ENCODE peak calls at places on chromosomes 6 and 20, in six cellular contexts. One of them, this sample, is unnamed.

GRCh38 chr6:28137458-28138020 is 4.1 kb upstream of the ZKSCAN8 start:
- DNase-seq in left ventricle myocardium inferior: no peak
- DNase-seq in upper lobe of right lung: no peak
- DNase-seq in cardiac muscle cell: no peak
- DNase-seq in A549: no peak
- DNase-seq in RWPE2: no peak
- DNase-seq in this sample: no peak

GRCh38 chr20:45373353-45374100 is 4.6 kb downstream of the TP53TG5 start:
- DNase-seq in left ventricle myocardium inferior: peak; percentile 88
- DNase-seq in upper lobe of right lung: peak; percentile 95
- DNase-seq in cardiac muscle cell: peak; percentile 92
- DNase-seq in A549: peak; percentile 91
- DNase-seq in RWPE2: peak; percentile 96
- DNase-seq in this sample: peak; percentile 93

GRCh38 chr6:17725083-17725482 is 18.4 kb upstream of the NUP153 start:
- DNase-seq in left ventricle myocardium inferior: peak; percentile 68
- DNase-seq in upper lobe of right lung: no peak
- DNase-seq in cardiac muscle cell: peak; percentile 35
- DNase-seq in A549: no peak
- DNase-seq in RWPE2: no peak
- DNase-seq in this sample: no peak

GRCh38 chr6:70903665-70904452 is 53.0 kb downstream of the B3GAT2 start:
- DNase-seq in left ventricle myocardium inferior: no peak
- DNase-seq in upper lobe of right lung: no peak
- DNase-seq in cardiac muscle cell: no peak
- DNase-seq in A549: no peak
- DNase-seq in RWPE2: no peak
- DNase-seq in this sample: no peak

GRCh38 chr20:36105731-36106226 is 48.8 kb upstream of the EPB41L1 start:
- DNase-seq in left ventricle myocardium inferior: no peak
- DNase-seq in upper lobe of right lung: peak; percentile 80
- DNase-seq in cardiac muscle cell: no peak
- DNase-seq in A549: no peak
- DNase-seq in RWPE2: no peak
- DNase-seq in this sample: no peak

GRCh38 chr6:35483490-35483889 is 13.4 kb downstream of the TEAD3 start:
- DNase-seq in left ventricle myocardium inferior: no peak
- DNase-seq in upper lobe of right lung: no peak
- DNase-seq in cardiac muscle cell: no peak
- DNase-seq in A549: no peak
- DNase-seq in RWPE2: no peak
- DNase-seq in this sample: no peak

GRCh38 chr6:40692311-40692710 is 105.1 kb upstream of the LRFN2 start:
- DNase-seq in left ventricle myocardium inferior: no peak
- DNase-seq in upper lobe of right lung: no peak
- DNase-seq in cardiac muscle cell: no peak
- DNase-seq in A549: no peak
- DNase-seq in RWPE2: no peak
- DNase-seq in this sample: no peak

GRCh38 chr20:26216025-26216424 is 519.4 kb upstream of the ZNF337 start:
- DNase-seq in left ventricle myocardium inferior: no peak
- DNase-seq in upper lobe of right lung: no peak
- DNase-seq in cardiac muscle cell: no peak
- DNase-seq in A549: no peak
- DNase-seq in RWPE2: no peak
- DNase-seq in this sample: no peak

GRCh38 chr6:39225946-39226437 is 3.3 kb downstream of the KCNK5 start:
- DNase-seq in left ventricle myocardium inferior: no peak
- DNase-seq in upper lobe of right lung: no peak
- DNase-seq in cardiac muscle cell: no peak
- DNase-seq in A549: no peak
- DNase-seq in RWPE2: no peak
- DNase-seq in this sample: no peak

GRCh38 chr20:49859807-49860206 is 47.2 kb downstream of the SLC9A8 start:
- DNase-seq in left ventricle myocardium inferior: no peak
- DNase-seq in upper lobe of right lung: no peak
- DNase-seq in cardiac muscle cell: no peak
- DNase-seq in A549: no peak
- DNase-seq in RWPE2: no peak
- DNase-seq in this sample: peak; percentile 97

GRCh38 chr6:117266948-117267347 is 1.6 kb downstream of the VGLL2 start:
- DNase-seq in left ventricle myocardium inferior: no peak
- DNase-seq in upper lobe of right lung: no peak
- DNase-seq in cardiac muscle cell: no peak
- DNase-seq in A549: no peak
- DNase-seq in RWPE2: no peak
- DNase-seq in this sample: no peak

GRCh38 chr6:61614119-61614518 is 671.9 kb downstream of the KHDRBS2 start:
- DNase-seq in left ventricle myocardium inferior: no peak
- DNase-seq in upper lobe of right lung: no peak
- DNase-seq in cardiac muscle cell: no peak
- DNase-seq in A549: no peak
- DNase-seq in RWPE2: no peak
- DNase-seq in this sample: no peak

GRCh38 chr20:2558581-2559301 is 22.4 kb downstream of the TMC2 start:
- DNase-seq in left ventricle myocardium inferior: no peak
- DNase-seq in upper lobe of right lung: no peak
- DNase-seq in cardiac muscle cell: no peak
- DNase-seq in A549: peak; percentile 21
- DNase-seq in RWPE2: no peak
- DNase-seq in this sample: peak; percentile 15

GRCh38 chr20:54086444-54087134 is 16.2 kb upstream of the BCAS1 start:
- DNase-seq in left ventricle myocardium inferior: no peak
- DNase-seq in upper lobe of right lung: no peak
- DNase-seq in cardiac muscle cell: no peak
- DNase-seq in A549: no peak
- DNase-seq in RWPE2: no peak
- DNase-seq in this sample: no peak

GRCh38 chr6:150840185-150840584 is 25.3 kb upstream of the MTHFD1L start:
- DNase-seq in left ventricle myocardium inferior: no peak
- DNase-seq in upper lobe of right lung: no peak
- DNase-seq in cardiac muscle cell: no peak
- DNase-seq in A549: no peak
- DNase-seq in RWPE2: no peak
- DNase-seq in this sample: no peak

GRCh38 chr6:121482004-121482693 is 46.7 kb downstream of the GJA1 start:
- DNase-seq in left ventricle myocardium inferior: no peak
- DNase-seq in upper lobe of right lung: no peak
- DNase-seq in cardiac muscle cell: no peak
- DNase-seq in A549: peak; percentile 36
- DNase-seq in RWPE2: no peak
- DNase-seq in this sample: peak; percentile 88

GRCh38 chr20:63230800-63231268 is 4.9 kb upstream of the BIRC7 start:
- DNase-seq in left ventricle myocardium inferior: peak; percentile 49
- DNase-seq in upper lobe of right lung: no peak
- DNase-seq in cardiac muscle cell: peak; percentile 83
- DNase-seq in A549: no peak
- DNase-seq in RWPE2: no peak
- DNase-seq in this sample: no peak

GRCh38 chr6:115467726-115468125 is 593.0 kb downstream of the FRK start:
- DNase-seq in left ventricle myocardium inferior: no peak
- DNase-seq in upper lobe of right lung: no peak
- DNase-seq in cardiac muscle cell: no peak
- DNase-seq in A549: no peak
- DNase-seq in RWPE2: no peak
- DNase-seq in this sample: no peak

GRCh38 chr6:35360349-35361138 is 18.2 kb downstream of the PPARD start:
- DNase-seq in left ventricle myocardium inferior: peak; percentile 48
- DNase-seq in upper lobe of right lung: peak; percentile 66
- DNase-seq in cardiac muscle cell: no peak
- DNase-seq in A549: no peak
- DNase-seq in RWPE2: no peak
- DNase-seq in this sample: no peak

GRCh38 chr20:23257106-23257761 is 93.4 kb upstream of the NXT1 start:
- DNase-seq in left ventricle myocardium inferior: no peak
- DNase-seq in upper lobe of right lung: no peak
- DNase-seq in cardiac muscle cell: no peak
- DNase-seq in A549: no peak
- DNase-seq in RWPE2: no peak
- DNase-seq in this sample: no peak

GRCh38 chr6:41935190-41935569 is 6.4 kb downstream of the CCND3 start:
- DNase-seq in left ventricle myocardium inferior: no peak
- DNase-seq in upper lobe of right lung: no peak
- DNase-seq in cardiac muscle cell: no peak
- DNase-seq in A549: no peak
- DNase-seq in RWPE2: no peak
- DNase-seq in this sample: no peak

GRCh38 chr6:136365781-136366354 is 76.2 kb upstream of the BCLAF1 start:
- DNase-seq in left ventricle myocardium inferior: peak; percentile 60
- DNase-seq in upper lobe of right lung: peak; percentile 67
- DNase-seq in cardiac muscle cell: no peak
- DNase-seq in A549: no peak
- DNase-seq in RWPE2: no peak
- DNase-seq in this sample: no peak

GRCh38 chr20:46872315-46873211 is 22.1 kb upstream of the EYA2 start:
- DNase-seq in left ventricle myocardium inferior: peak; percentile 21
- DNase-seq in upper lobe of right lung: no peak
- DNase-seq in cardiac muscle cell: no peak
- DNase-seq in A549: no peak
- DNase-seq in RWPE2: no peak
- DNase-seq in this sample: peak; percentile 42

GRCh38 chr6:6235786-6236185 is 84.7 kb downstream of the F13A1 start:
- DNase-seq in left ventricle myocardium inferior: no peak
- DNase-seq in upper lobe of right lung: no peak
- DNase-seq in cardiac muscle cell: no peak
- DNase-seq in A549: no peak
- DNase-seq in RWPE2: no peak
- DNase-seq in this sample: no peak

GRCh38 chr20:3754258-3754595 is 13.3 kb downstream of the ADISSP start:
- DNase-seq in left ventricle myocardium inferior: no peak
- DNase-seq in upper lobe of right lung: no peak
- DNase-seq in cardiac muscle cell: no peak
- DNase-seq in A549: no peak
- DNase-seq in RWPE2: no peak
- DNase-seq in this sample: no peak

GRCh38 chr6:6386010-6386409 is 65.5 kb upstream of the F13A1 start:
- DNase-seq in left ventricle myocardium inferior: no peak
- DNase-seq in upper lobe of right lung: no peak
- DNase-seq in cardiac muscle cell: no peak
- DNase-seq in A549: no peak
- DNase-seq in RWPE2: no peak
- DNase-seq in this sample: peak; percentile 4

GRCh38 chr6:125924169-125924568 is 32.4 kb upstream of the HINT3 start:
- DNase-seq in left ventricle myocardium inferior: no peak
- DNase-seq in upper lobe of right lung: no peak
- DNase-seq in cardiac muscle cell: no peak
- DNase-seq in A549: no peak
- DNase-seq in RWPE2: no peak
- DNase-seq in this sample: no peak

GRCh38 chr6:56764081-56764566 is 121.4 kb upstream of the DST start:
- DNase-seq in left ventricle myocardium inferior: no peak
- DNase-seq in upper lobe of right lung: no peak
- DNase-seq in cardiac muscle cell: no peak
- DNase-seq in A549: peak; percentile 14
- DNase-seq in RWPE2: no peak
- DNase-seq in this sample: no peak
- TF ChIP-seq CTCF in left ventricle myocardium inferior: peak; percentile 56
- TF ChIP-seq CTCF in upper lobe of right lung: peak; percentile 37
- TF ChIP-seq CTCF in cardiac muscle cell: peak; percentile 46
- TF ChIP-seq CTCF in A549: peak; percentile 45
- TF ChIP-seq CTCF in RWPE2: peak; percentile 64
- TF ChIP-seq CTCF in this sample: peak; percentile 50

GRCh38 chr20:20085071-20085470 is 32.7 kb downstream of the CFAP61 start:
- DNase-seq in left ventricle myocardium inferior: peak; percentile 77
- DNase-seq in upper lobe of right lung: no peak
- DNase-seq in cardiac muscle cell: no peak
- DNase-seq in A549: no peak
- DNase-seq in RWPE2: no peak
- DNase-seq in this sample: no peak

GRCh38 chr20:20089939-20090338 is 37.6 kb downstream of the CFAP61 start:
- DNase-seq in left ventricle myocardium inferior: no peak
- DNase-seq in upper lobe of right lung: no peak
- DNase-seq in cardiac muscle cell: no peak
- DNase-seq in A549: no peak
- DNase-seq in RWPE2: no peak
- DNase-seq in this sample: no peak

GRCh38 chr20:20085812-20086211 is 33.5 kb downstream of the CFAP61 start:
- DNase-seq in left ventricle myocardium inferior: no peak
- DNase-seq in upper lobe of right lung: no peak
- DNase-seq in cardiac muscle cell: no peak
- DNase-seq in A549: no peak
- DNase-seq in RWPE2: no peak
- DNase-seq in this sample: peak; percentile 7

GRCh38 chr20:20092852-20093251 is 40.5 kb downstream of the CFAP61 start:
- DNase-seq in left ventricle myocardium inferior: no peak
- DNase-seq in upper lobe of right lung: no peak
- DNase-seq in cardiac muscle cell: no peak
- DNase-seq in A549: no peak
- DNase-seq in RWPE2: no peak
- DNase-seq in this sample: no peak

GRCh38 chr20:20089018-20089417 is 36.7 kb downstream of the CFAP61 start:
- DNase-seq in left ventricle myocardium inferior: peak; percentile 20
- DNase-seq in upper lobe of right lung: no peak
- DNase-seq in cardiac muscle cell: no peak
- DNase-seq in A549: no peak
- DNase-seq in RWPE2: no peak
- DNase-seq in this sample: no peak
- TF ChIP-seq CTCF in left ventricle myocardium inferior: no peak
- TF ChIP-seq CTCF in upper lobe of right lung: no peak
- TF ChIP-seq CTCF in cardiac muscle cell: no peak
- TF ChIP-seq CTCF in A549: no peak
- TF ChIP-seq CTCF in RWPE2: no peak
- TF ChIP-seq CTCF in this sample: no peak

GRCh38 chr6:21587925-21588811 is 5.4 kb upstream of the SOX4 start:
- DNase-seq in left ventricle myocardium inferior: peak; percentile 52
- DNase-seq in upper lobe of right lung: peak; percentile 80
- DNase-seq in cardiac muscle cell: peak; percentile 68
- DNase-seq in A549: peak; percentile 24
- DNase-seq in RWPE2: peak; percentile 64
- DNase-seq in this sample: peak; percentile 14
- TF ChIP-seq CTCF in left ventricle myocardium inferior: no peak
- TF ChIP-seq CTCF in upper lobe of right lung: no peak
- TF ChIP-seq CTCF in cardiac muscle cell: no peak
- TF ChIP-seq CTCF in A549: no peak
- TF ChIP-seq CTCF in RWPE2: no peak
- TF ChIP-seq CTCF in this sample: no peak

GRCh38 chr20:61600061-61600460 is 348.0 kb downstream of the CDH4 start:
- DNase-seq in left ventricle myocardium inferior: no peak
- DNase-seq in upper lobe of right lung: no peak
- DNase-seq in cardiac muscle cell: no peak
- DNase-seq in A549: no peak
- DNase-seq in RWPE2: no peak
- DNase-seq in this sample: no peak

GRCh38 chr20:61597996-61598395 is 345.9 kb downstream of the CDH4 start:
- DNase-seq in left ventricle myocardium inferior: no peak
- DNase-seq in upper lobe of right lung: no peak
- DNase-seq in cardiac muscle cell: no peak
- DNase-seq in A549: no peak
- DNase-seq in RWPE2: no peak
- DNase-seq in this sample: no peak

GRCh38 chr20:61601361-61601760 is 349.3 kb downstream of the CDH4 start:
- DNase-seq in left ventricle myocardium inferior: no peak
- DNase-seq in upper lobe of right lung: no peak
- DNase-seq in cardiac muscle cell: no peak
- DNase-seq in A549: no peak
- DNase-seq in RWPE2: no peak
- DNase-seq in this sample: no peak

GRCh38 chr20:61598586-61598985 is 346.5 kb downstream of the CDH4 start:
- DNase-seq in left ventricle myocardium inferior: no peak
- DNase-seq in upper lobe of right lung: no peak
- DNase-seq in cardiac muscle cell: no peak
- DNase-seq in A549: no peak
- DNase-seq in RWPE2: no peak
- DNase-seq in this sample: no peak

GRCh38 chr20:61599061-61599930 is 347.2 kb downstream of the CDH4 start:
- DNase-seq in left ventricle myocardium inferior: no peak
- DNase-seq in upper lobe of right lung: no peak
- DNase-seq in cardiac muscle cell: no peak
- DNase-seq in A549: no peak
- DNase-seq in RWPE2: no peak
- DNase-seq in this sample: no peak
- TF ChIP-seq CTCF in left ventricle myocardium inferior: no peak
- TF ChIP-seq CTCF in upper lobe of right lung: no peak
- TF ChIP-seq CTCF in cardiac muscle cell: no peak
- TF ChIP-seq CTCF in A549: no peak
- TF ChIP-seq CTCF in RWPE2: no peak
- TF ChIP-seq CTCF in this sample: no peak